ENCODE peak calls at places on chromosomes 7 and 10, in five cellular contexts. R is cerebellar cortex; G is stimulated activated CD4-positive, alpha-beta T cell treated with anti-CD3 and anti-CD28 coated beads, Interleukin-1b, Interleukin-23, amount 100 ng/mL, for 24 hours; O is neuronal stem cell; C is astrocyte of the cerebellum. L is an unnamed sample.

GRCh38 chr7:80833289-80834104 is 85.4 kb downstream of the SEMA3C start:
- DNase-seq in C (no peak), O (no peak), G (no peak), R (no peak), L (peak; percentile 77)

GRCh38 chr7:5183155-5183554 is 6.9 kb upstream of the WIPI2 start:
- DNase-seq in O (no peak), G (no peak), R (no peak), C (no peak), L (peak; percentile 42)

GRCh38 chr7:98831641-98832221 is 38.1 kb downstream of the TMEM130 start:
- DNase-seq in G (peak; percentile 14), C (no peak), R (peak; percentile 21), O (no peak), L (peak; percentile 45)

GRCh38 chr7:31933481-31933880 is 136.7 kb downstream of the PDE1C start:
- DNase-seq in G (no peak), O (no peak), R (no peak), C (no peak), L (no peak)

GRCh38 chr10:5524721-5525531 is at the start of gene CALML3:
- DNase-seq in G (no peak), O (no peak), C (no peak), R (no peak), L (no peak)

GRCh38 chr10:133087045-133087678 is 562 bp upstream of the ADGRA1 start:
- DNase-seq in R (no peak), C (no peak), O (no peak), G (no peak), L (no peak)

GRCh38 chr10:33211123-33211878 is 123.2 kb downstream of the NRP1 start:
- DNase-seq in G (peak; percentile 0), C (no peak), R (no peak), O (no peak), L (no peak)

GRCh38 chr7:12074889-12075288 is 136.2 kb upstream of the TMEM106B start:
- DNase-seq in C (no peak), G (no peak), R (no peak), O (no peak), L (no peak)

GRCh38 chr10:114603943-114604342 is 54.1 kb downstream of the ABLIM1 start:
- DNase-seq in O (no peak), C (no peak), G (no peak), R (no peak), L (no peak)

GRCh38 chr10:117601716-117602115 is 59.2 kb downstream of the EMX2 start:
- DNase-seq in C (no peak), R (no peak), O (no peak), G (no peak), L (no peak)

GRCh38 chr7:52260046-52260665 is 775.3 kb upstream of the POM121L12 start:
- DNase-seq in G (no peak), C (no peak), O (peak; percentile 6), R (no peak), L (no peak)

GRCh38 chr10:61907587-61907986 is 6.1 kb downstream of the ARID5B start:
- DNase-seq in C (no peak), G (no peak), O (no peak), R (no peak), L (no peak)

GRCh38 chr7:15555385-15555859 is 6.4 kb downstream of the AGMO start:
- DNase-seq in R (no peak), C (no peak), O (no peak), G (no peak), L (peak; percentile 67)